ENCODE peak calls at places on chromosomes 16 and 17, in nine cellular contexts. One of them, this sample, is unnamed.

GRCh38 chr16:85173981-85174751 is 61.9 kb upstream of the CIBAR2 start:
- DNase-seq in mesothelial cell of epicardium: no peak
- DNase-seq in neural progenitor cell: peak; percentile 51
- DNase-seq in suprapubic skin: no peak
- DNase-seq in cardiac fibroblast: peak; percentile 76
- DNase-seq in astrocyte of the spinal cord: peak; percentile 63
- DNase-seq in heart left ventricle: no peak
- DNase-seq in choroid plexus epithelial cell: peak; percentile 57
- DNase-seq in H9: no peak
- DNase-seq in this sample: peak; percentile 59

GRCh38 chr17:57971572-57971971 is 16.4 kb upstream of the CUEDC1 start:
- DNase-seq in suprapubic skin: no peak
- DNase-seq in choroid plexus epithelial cell: no peak
- DNase-seq in astrocyte of the spinal cord: no peak
- DNase-seq in mesothelial cell of epicardium: peak; percentile 19
- DNase-seq in H9: no peak
- DNase-seq in neural progenitor cell: no peak
- DNase-seq in heart left ventricle: no peak
- DNase-seq in cardiac fibroblast: no peak
- DNase-seq in this sample: no peak

GRCh38 chr16:50474138-50474537 is 74.1 kb upstream of the NKD1 start:
- DNase-seq in mesothelial cell of epicardium: no peak
- DNase-seq in choroid plexus epithelial cell: no peak
- DNase-seq in astrocyte of the spinal cord: no peak
- DNase-seq in neural progenitor cell: no peak
- DNase-seq in suprapubic skin: peak; percentile 23
- DNase-seq in H9: no peak
- DNase-seq in heart left ventricle: no peak
- DNase-seq in cardiac fibroblast: no peak
- DNase-seq in this sample: peak; percentile 16

GRCh38 chr16:22901563-22901962 is 87.6 kb downstream of the HS3ST2 start:
- DNase-seq in heart left ventricle: no peak
- DNase-seq in suprapubic skin: no peak
- DNase-seq in neural progenitor cell: no peak
- DNase-seq in H9: no peak
- DNase-seq in choroid plexus epithelial cell: no peak
- DNase-seq in astrocyte of the spinal cord: no peak
- DNase-seq in mesothelial cell of epicardium: no peak
- DNase-seq in cardiac fibroblast: no peak
- DNase-seq in this sample: no peak

GRCh38 chr17:17811381-17812210 is 25.2 kb downstream of the SREBF1 start:
- DNase-seq in astrocyte of the spinal cord: peak; percentile 30
- DNase-seq in heart left ventricle: no peak
- DNase-seq in choroid plexus epithelial cell: no peak
- DNase-seq in cardiac fibroblast: peak; percentile 49
- DNase-seq in suprapubic skin: no peak
- DNase-seq in neural progenitor cell: peak; percentile 47
- DNase-seq in mesothelial cell of epicardium: peak; percentile 53
- DNase-seq in H9: peak; percentile 80
- DNase-seq in this sample: no peak

GRCh38 chr17:76137026-76137350 is 4.1 kb downstream of the FOXJ1 start:
- DNase-seq in heart left ventricle: no peak
- DNase-seq in choroid plexus epithelial cell: no peak
- DNase-seq in astrocyte of the spinal cord: no peak
- DNase-seq in suprapubic skin: no peak
- DNase-seq in H9: no peak
- DNase-seq in neural progenitor cell: no peak
- DNase-seq in cardiac fibroblast: no peak
- DNase-seq in mesothelial cell of epicardium: no peak
- DNase-seq in this sample: no peak

GRCh38 chr17:46135879-46136562 is 57.2 kb downstream of the KANSL1 start:
- DNase-seq in suprapubic skin: no peak
- DNase-seq in mesothelial cell of epicardium: no peak
- DNase-seq in astrocyte of the spinal cord: no peak
- DNase-seq in H9: no peak
- DNase-seq in heart left ventricle: no peak
- DNase-seq in neural progenitor cell: no peak
- DNase-seq in choroid plexus epithelial cell: no peak
- DNase-seq in cardiac fibroblast: no peak
- DNase-seq in this sample: no peak

GRCh38 chr16:31274831-31275816 is 15.3 kb downstream of the ITGAM start:
- DNase-seq in suprapubic skin: no peak
- DNase-seq in mesothelial cell of epicardium: no peak
- DNase-seq in neural progenitor cell: no peak
- DNase-seq in choroid plexus epithelial cell: no peak
- DNase-seq in H9: peak; percentile 18
- DNase-seq in heart left ventricle: no peak
- DNase-seq in astrocyte of the spinal cord: no peak
- DNase-seq in cardiac fibroblast: no peak
- DNase-seq in this sample: peak; percentile 92

GRCh38 chr17:82054351-82055022 is 2.8 kb downstream of the GPS1 start:
- DNase-seq in heart left ventricle: peak; percentile 24
- DNase-seq in H9: no peak
- DNase-seq in suprapubic skin: no peak
- DNase-seq in astrocyte of the spinal cord: no peak
- DNase-seq in neural progenitor cell: no peak
- DNase-seq in cardiac fibroblast: no peak
- DNase-seq in choroid plexus epithelial cell: no peak
- DNase-seq in mesothelial cell of epicardium: no peak
- DNase-seq in this sample: no peak

GRCh38 chr17:70961341-70961740 is 792.0 kb downstream of the KCNJ2 start:
- DNase-seq in mesothelial cell of epicardium: no peak
- DNase-seq in H9: no peak
- DNase-seq in neural progenitor cell: no peak
- DNase-seq in cardiac fibroblast: no peak
- DNase-seq in heart left ventricle: no peak
- DNase-seq in choroid plexus epithelial cell: peak; percentile 71
- DNase-seq in astrocyte of the spinal cord: peak; percentile 72
- DNase-seq in suprapubic skin: no peak
- DNase-seq in this sample: no peak

GRCh38 chr17:29867643-29868181 is 62.3 kb downstream of the SSH2 start:
- DNase-seq in heart left ventricle: no peak
- DNase-seq in cardiac fibroblast: no peak
- DNase-seq in H9: no peak
- DNase-seq in suprapubic skin: no peak
- DNase-seq in choroid plexus epithelial cell: peak; percentile 31
- DNase-seq in mesothelial cell of epicardium: no peak
- DNase-seq in astrocyte of the spinal cord: no peak
- DNase-seq in neural progenitor cell: no peak
- DNase-seq in this sample: no peak

GRCh38 chr17:79811036-79811887 is 14.4 kb upstream of the CBX8 start:
- DNase-seq in mesothelial cell of epicardium: peak; percentile 55
- DNase-seq in astrocyte of the spinal cord: no peak
- DNase-seq in suprapubic skin: no peak
- DNase-seq in cardiac fibroblast: no peak
- DNase-seq in neural progenitor cell: peak; percentile 57
- DNase-seq in H9: peak; percentile 58
- DNase-seq in heart left ventricle: no peak
- DNase-seq in choroid plexus epithelial cell: no peak
- DNase-seq in this sample: peak; percentile 61

GRCh38 chr16:69311115-69311532 is at the start of gene VPS4A:
- DNase-seq in mesothelial cell of epicardium: peak; percentile 100
- DNase-seq in H9: peak; percentile 96
- DNase-seq in choroid plexus epithelial cell: peak; percentile 99
- DNase-seq in suprapubic skin: peak; percentile 98
- DNase-seq in cardiac fibroblast: peak; percentile 98
- DNase-seq in astrocyte of the spinal cord: peak; percentile 97
- DNase-seq in neural progenitor cell: peak; percentile 98
- DNase-seq in heart left ventricle: peak; percentile 95
- DNase-seq in this sample: peak; percentile 95

GRCh38 chr16:69313469-69313868 is 2.3 kb downstream of the VPS4A start:
- DNase-seq in mesothelial cell of epicardium: no peak
- DNase-seq in neural progenitor cell: no peak
- DNase-seq in choroid plexus epithelial cell: no peak
- DNase-seq in suprapubic skin: no peak
- DNase-seq in astrocyte of the spinal cord: no peak
- DNase-seq in heart left ventricle: no peak
- DNase-seq in cardiac fibroblast: no peak
- DNase-seq in H9: no peak
- DNase-seq in this sample: no peak

GRCh38 chr16:69310479-69311114 is 553 bp upstream of the VPS4A start:
- DNase-seq in mesothelial cell of epicardium: no peak
- DNase-seq in cardiac fibroblast: no peak
- DNase-seq in heart left ventricle: no peak
- DNase-seq in neural progenitor cell: no peak
- DNase-seq in suprapubic skin: no peak
- DNase-seq in astrocyte of the spinal cord: no peak
- DNase-seq in choroid plexus epithelial cell: no peak
- DNase-seq in H9: no peak
- DNase-seq in this sample: no peak

GRCh38 chr16:69309316-69309715 is 1.8 kb upstream of the VPS4A start:
- DNase-seq in suprapubic skin: no peak
- DNase-seq in neural progenitor cell: no peak
- DNase-seq in heart left ventricle: no peak
- DNase-seq in choroid plexus epithelial cell: no peak
- DNase-seq in mesothelial cell of epicardium: no peak
- DNase-seq in cardiac fibroblast: no peak
- DNase-seq in H9: no peak
- DNase-seq in astrocyte of the spinal cord: no peak
- DNase-seq in this sample: no peak

DNA sequence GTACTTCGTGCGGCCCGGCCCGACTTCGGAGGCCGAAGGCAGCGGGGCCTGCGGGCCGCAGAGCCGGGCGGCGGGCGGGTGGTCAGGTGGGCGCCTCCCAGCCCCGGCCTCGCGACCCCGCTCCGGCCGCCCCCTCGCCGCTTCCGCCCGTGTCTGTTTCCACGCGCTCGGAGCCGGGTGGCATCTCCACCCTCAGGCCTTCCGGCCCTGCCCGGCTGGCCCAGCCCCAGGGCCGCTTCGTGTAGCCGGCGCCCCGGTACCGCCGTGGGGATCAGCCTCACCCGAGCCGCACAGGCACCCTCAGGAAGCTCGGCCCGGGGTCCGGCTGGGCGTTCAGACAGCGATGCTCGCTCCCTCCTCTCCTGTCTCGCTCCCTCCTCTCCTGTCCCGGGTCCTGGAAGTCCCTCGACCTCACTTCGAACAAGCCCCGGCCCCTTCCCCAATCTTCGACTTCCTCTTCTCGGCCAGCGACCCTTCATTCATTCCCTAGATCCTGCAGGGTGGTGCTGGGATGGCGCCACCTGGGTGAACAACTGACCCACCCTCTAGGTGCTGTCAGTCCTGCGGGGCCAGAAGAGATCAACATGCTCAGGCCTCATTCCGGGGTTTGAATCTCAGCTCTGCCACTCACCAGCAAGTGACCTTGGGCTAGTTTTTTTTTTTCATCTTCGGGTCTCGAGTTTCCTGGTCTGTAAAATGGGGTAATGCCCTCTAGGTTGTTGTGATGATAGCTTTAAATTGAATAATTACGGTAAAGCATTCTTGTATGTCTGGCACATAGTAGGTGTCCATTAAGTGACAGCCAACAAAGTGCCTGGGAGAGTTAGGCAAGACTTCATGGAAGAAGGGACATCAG is 611 bp downstream of the VPS4A start:
- DNase-seq in H9: peak; percentile 73
- DNase-seq in astrocyte of the spinal cord: peak; percentile 27
- DNase-seq in neural progenitor cell: peak; percentile 60
- DNase-seq in suprapubic skin: no peak
- DNase-seq in heart left ventricle: peak; percentile 46
- DNase-seq in mesothelial cell of epicardium: peak; percentile 62
- DNase-seq in cardiac fibroblast: peak; percentile 24
- DNase-seq in choroid plexus epithelial cell: peak; percentile 27
- DNase-seq in this sample: peak; percentile 43
- TF ChIP-seq CTCF in H9: peak; percentile 32
- TF ChIP-seq CTCF in astrocyte of the spinal cord: peak; percentile 14
- TF ChIP-seq CTCF in neural progenitor cell: peak; percentile 19
- TF ChIP-seq CTCF in suprapubic skin: no peak
- TF ChIP-seq CTCF in heart left ventricle: no peak
- TF ChIP-seq CTCF in mesothelial cell of epicardium: no peak
- TF ChIP-seq CTCF in cardiac fibroblast: peak; percentile 7
- TF ChIP-seq CTCF in choroid plexus epithelial cell: peak; percentile 28
- TF ChIP-seq CTCF in this sample: no peak

GRCh38 chr16:78317871-78318270 is 218.4 kb downstream of the WWOX start:
- DNase-seq in suprapubic skin: no peak
- DNase-seq in H9: no peak
- DNase-seq in mesothelial cell of epicardium: no peak
- DNase-seq in choroid plexus epithelial cell: no peak
- DNase-seq in astrocyte of the spinal cord: peak; percentile 18
- DNase-seq in cardiac fibroblast: no peak
- DNase-seq in neural progenitor cell: no peak
- DNase-seq in heart left ventricle: peak; percentile 26
- DNase-seq in this sample: no peak
- TF ChIP-seq CTCF in suprapubic skin: no peak
- TF ChIP-seq CTCF in H9: no peak
- TF ChIP-seq CTCF in mesothelial cell of epicardium: no peak
- TF ChIP-seq CTCF in choroid plexus epithelial cell: no peak
- TF ChIP-seq CTCF in astrocyte of the spinal cord: no peak
- TF ChIP-seq CTCF in cardiac fibroblast: no peak
- TF ChIP-seq CTCF in neural progenitor cell: no peak
- TF ChIP-seq CTCF in heart left ventricle: no peak
- TF ChIP-seq CTCF in this sample: no peak

GRCh38 chr17:53033297-53033696 is 789.4 kb upstream of the KIF2B start:
- DNase-seq in heart left ventricle: no peak
- DNase-seq in suprapubic skin: no peak
- DNase-seq in H9: no peak
- DNase-seq in choroid plexus epithelial cell: no peak
- DNase-seq in astrocyte of the spinal cord: no peak
- DNase-seq in neural progenitor cell: no peak
- DNase-seq in cardiac fibroblast: no peak
- DNase-seq in mesothelial cell of epicardium: no peak
- DNase-seq in this sample: no peak

GRCh38 chr17:53032861-53033271 is 789.9 kb upstream of the KIF2B start:
- DNase-seq in cardiac fibroblast: peak; percentile 73
- DNase-seq in mesothelial cell of epicardium: no peak
- DNase-seq in astrocyte of the spinal cord: peak; percentile 25
- DNase-seq in H9: peak; percentile 89
- DNase-seq in suprapubic skin: no peak
- DNase-seq in neural progenitor cell: peak; percentile 87
- DNase-seq in choroid plexus epithelial cell: peak; percentile 5
- DNase-seq in heart left ventricle: no peak
- DNase-seq in this sample: peak; percentile 65
- TF ChIP-seq CTCF in cardiac fibroblast: no peak
- TF ChIP-seq CTCF in mesothelial cell of epicardium: peak; percentile 36
- TF ChIP-seq CTCF in astrocyte of the spinal cord: no peak
- TF ChIP-seq CTCF in H9: peak; percentile 93
- TF ChIP-seq CTCF in suprapubic skin: no peak
- TF ChIP-seq CTCF in neural progenitor cell: peak; percentile 81
- TF ChIP-seq CTCF in choroid plexus epithelial cell: no peak
- TF ChIP-seq CTCF in heart left ventricle: no peak
- TF ChIP-seq CTCF in this sample: peak; percentile 74

DNA sequence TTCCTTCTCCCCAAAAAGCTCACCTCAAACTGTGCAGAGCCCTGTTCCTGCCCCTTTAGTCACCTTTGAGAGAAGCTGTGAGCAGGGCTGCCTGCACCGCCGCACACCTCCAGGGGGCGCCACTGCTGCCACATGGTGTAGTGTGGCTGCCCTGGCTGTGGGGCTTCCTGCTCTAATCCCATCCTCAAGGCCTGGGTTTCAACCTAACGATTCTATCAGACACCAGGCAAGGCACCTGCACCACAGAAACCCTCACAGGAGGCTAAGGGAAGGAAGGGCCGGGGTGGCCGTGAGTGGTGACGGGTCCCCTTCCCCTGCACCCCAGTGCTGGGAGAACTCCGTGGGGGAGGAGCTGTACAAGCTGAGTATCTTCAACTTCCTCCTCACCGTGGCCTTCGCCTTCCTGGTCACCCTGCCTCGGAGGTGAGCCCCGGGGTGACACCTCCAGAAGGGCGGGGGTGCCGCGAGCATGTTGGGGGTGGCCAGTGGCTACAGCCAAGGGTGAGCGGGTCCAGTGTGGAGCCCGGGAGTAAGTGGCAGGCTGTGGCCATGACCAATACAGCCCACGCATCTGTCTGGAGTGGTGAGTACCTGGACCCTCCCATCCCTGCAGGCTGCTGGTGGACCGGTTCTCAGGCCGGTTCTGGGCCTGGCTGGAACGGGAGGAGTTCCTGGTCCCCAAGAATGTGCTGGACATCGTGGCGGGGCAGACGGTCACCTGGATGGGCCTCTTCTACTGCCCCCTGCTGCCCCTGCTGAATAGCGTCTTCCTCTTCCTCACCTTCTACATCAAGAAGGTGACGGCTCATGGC is 7.0 kb downstream of the TMC8 start:
- DNase-seq in astrocyte of the spinal cord: no peak
- DNase-seq in cardiac fibroblast: no peak
- DNase-seq in H9: peak; percentile 81
- DNase-seq in neural progenitor cell: no peak
- DNase-seq in choroid plexus epithelial cell: no peak
- DNase-seq in suprapubic skin: peak; percentile 82
- DNase-seq in heart left ventricle: no peak
- DNase-seq in mesothelial cell of epicardium: no peak
- DNase-seq in this sample: no peak
- TF ChIP-seq CTCF in astrocyte of the spinal cord: peak; percentile 49
- TF ChIP-seq CTCF in cardiac fibroblast: peak; percentile 56
- TF ChIP-seq CTCF in H9: peak; percentile 74
- TF ChIP-seq CTCF in neural progenitor cell: peak; percentile 49
- TF ChIP-seq CTCF in choroid plexus epithelial cell: peak; percentile 41
- TF ChIP-seq CTCF in suprapubic skin: no peak
- TF ChIP-seq CTCF in heart left ventricle: no peak
- TF ChIP-seq CTCF in mesothelial cell of epicardium: peak; percentile 18
- TF ChIP-seq CTCF in this sample: peak; percentile 58